ENCODE peak calls at places on chromosomes 1 and 21, in four cellular contexts. One of them, this sample, is unnamed.

GRCh38 chr1:48196168-48196716 is 26.3 kb upstream of the SLC5A9 start:
- DNase-seq in nephron progenitor cell: no peak
- DNase-seq in foreskin fibroblast: no peak
- DNase-seq in A549: no peak
- DNase-seq in this sample: no peak

GRCh38 chr1:52345252-52345651 is 20.8 kb downstream of the CC2D1B start:
- DNase-seq in nephron progenitor cell: no peak
- DNase-seq in foreskin fibroblast: no peak
- DNase-seq in A549: no peak
- DNase-seq in this sample: no peak

GRCh38 chr1:242673652-242674051 is 149.2 kb upstream of the PLD5 start:
- DNase-seq in nephron progenitor cell: no peak
- DNase-seq in foreskin fibroblast: no peak
- DNase-seq in A549: no peak
- DNase-seq in this sample: no peak

GRCh38 chr1:82836246-82836645 is 1035.5 kb downstream of the ADGRL2 start:
- DNase-seq in A549: no peak
- DNase-seq in nephron progenitor cell: no peak
- DNase-seq in foreskin fibroblast: no peak
- DNase-seq in this sample: no peak

GRCh38 chr1:209780276-209780675 is 4.1 kb downstream of the C1orf74 start:
- DNase-seq in foreskin fibroblast: no peak
- DNase-seq in nephron progenitor cell: no peak
- DNase-seq in A549: no peak
- DNase-seq in this sample: no peak

GRCh38 chr1:35454175-35454574 is 103.0 kb downstream of the KIAA0319L start:
- DNase-seq in foreskin fibroblast: no peak
- DNase-seq in A549: no peak
- DNase-seq in nephron progenitor cell: no peak
- DNase-seq in this sample: no peak

GRCh38 chr1:240210026-240210425 is 118.3 kb downstream of the FMN2 start:
- DNase-seq in A549: no peak
- DNase-seq in nephron progenitor cell: no peak
- DNase-seq in foreskin fibroblast: no peak
- DNase-seq in this sample: no peak

GRCh38 chr1:61055110-61055614 is 27.2 kb upstream of the NFIA start:
- DNase-seq in A549: no peak
- DNase-seq in foreskin fibroblast: no peak
- DNase-seq in nephron progenitor cell: no peak
- DNase-seq in this sample: no peak

GRCh38 chr1:20584890-20585289 is 4.0 kb upstream of the CDA start:
- DNase-seq in nephron progenitor cell: no peak
- DNase-seq in A549: no peak
- DNase-seq in foreskin fibroblast: no peak
- DNase-seq in this sample: no peak

GRCh38 chr1:115193026-115193425 is 103.7 kb upstream of the TSPAN2 start:
- DNase-seq in A549: no peak
- DNase-seq in foreskin fibroblast: no peak
- DNase-seq in nephron progenitor cell: no peak
- DNase-seq in this sample: no peak

GRCh38 chr1:108327534-108328462 is 83.9 kb upstream of the NBPF4 start:
- DNase-seq in foreskin fibroblast: no peak
- DNase-seq in A549: no peak
- DNase-seq in nephron progenitor cell: peak
- DNase-seq in this sample: no peak

GRCh38 chr1:178530520-178530919 is 17.6 kb downstream of the TEX35 start:
- DNase-seq in foreskin fibroblast: no peak
- DNase-seq in nephron progenitor cell: no peak
- DNase-seq in A549: no peak
- DNase-seq in this sample: no peak

GRCh38 chr1:90726716-90727480 is 9.8 kb upstream of the BARHL2 start:
- DNase-seq in nephron progenitor cell: no peak
- DNase-seq in A549: no peak
- DNase-seq in foreskin fibroblast: no peak
- DNase-seq in this sample: no peak

GRCh38 chr1:235918032-235918431 is 51.3 kb upstream of the LYST start:
- DNase-seq in foreskin fibroblast: no peak
- DNase-seq in nephron progenitor cell: no peak
- DNase-seq in A549: no peak
- DNase-seq in this sample: no peak

GRCh38 chr1:228212415-228212965 is 4.6 kb downstream of the OBSCN start:
- DNase-seq in A549: no peak
- DNase-seq in foreskin fibroblast: no peak
- DNase-seq in nephron progenitor cell: no peak
- DNase-seq in this sample: no peak

GRCh38 chr1:109803901-109804331 is 40.2 kb upstream of the EPS8L3 start:
- DNase-seq in nephron progenitor cell: no peak
- DNase-seq in A549: no peak
- DNase-seq in foreskin fibroblast: no peak
- DNase-seq in this sample: no peak

GRCh38 chr1:157240495-157241184 is 102.4 kb upstream of the ETV3 start:
- DNase-seq in A549: no peak
- DNase-seq in nephron progenitor cell: no peak
- DNase-seq in foreskin fibroblast: no peak
- DNase-seq in this sample: no peak

GRCh38 chr1:46595127-46595526 is 8.9 kb downstream of the MKNK1 start:
- DNase-seq in A549: no peak
- DNase-seq in foreskin fibroblast: no peak
- DNase-seq in nephron progenitor cell: no peak
- DNase-seq in this sample: no peak

GRCh38 chr1:39269791-39270342 is 65.4 kb downstream of the MACF1 start:
- DNase-seq in nephron progenitor cell: no peak
- DNase-seq in A549: no peak
- DNase-seq in foreskin fibroblast: peak
- DNase-seq in this sample: peak

GRCh38 chr1:109783436-109783835 is 19.7 kb upstream of the EPS8L3 start:
- DNase-seq in foreskin fibroblast: peak
- DNase-seq in nephron progenitor cell: peak
- DNase-seq in A549: peak
- DNase-seq in this sample: no peak

GRCh38 chr1:159008744-159009188 is 941 bp upstream of the IFI16 start:
- DNase-seq in A549: no peak
- DNase-seq in nephron progenitor cell: no peak
- DNase-seq in foreskin fibroblast: peak
- DNase-seq in this sample: no peak

DNA sequence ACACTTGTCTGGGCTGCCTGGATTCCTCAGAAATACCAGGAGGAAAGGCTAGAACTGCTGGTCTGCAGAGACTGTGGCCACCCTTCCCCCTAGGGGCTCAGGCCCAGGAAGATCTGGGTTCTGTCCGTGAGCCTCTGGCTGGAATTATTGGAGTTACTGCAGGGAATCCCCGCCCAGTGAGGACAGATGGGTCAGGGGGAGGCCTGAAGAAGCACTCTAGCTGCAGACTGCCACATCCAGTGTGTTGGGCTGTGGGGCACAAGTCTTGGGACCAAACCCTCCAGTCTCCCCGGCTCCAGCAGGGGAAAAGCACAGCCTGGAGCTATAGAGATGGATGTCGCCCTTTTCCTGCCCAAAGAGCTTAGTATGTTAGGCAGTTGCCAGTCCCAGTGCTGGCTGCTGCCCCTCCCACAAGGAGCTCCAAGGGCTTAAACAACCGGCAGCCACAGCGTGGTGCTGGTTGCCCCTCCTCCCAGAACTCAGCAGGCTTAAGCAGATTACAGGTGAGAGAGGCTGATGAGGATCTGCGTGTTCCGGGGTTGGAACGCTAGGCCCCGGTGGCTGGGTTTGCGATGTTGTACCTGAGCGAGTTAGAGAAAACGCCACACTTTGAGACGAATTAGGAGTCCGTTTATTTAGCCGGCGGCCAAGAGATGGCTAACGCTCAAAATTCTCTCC is 255.5 kb upstream of the LRRC7 start:
- DNase-seq in A549: no peak
- DNase-seq in nephron progenitor cell: no peak
- DNase-seq in foreskin fibroblast: no peak
- DNase-seq in this sample: no peak
- TF ChIP-seq CTCF in A549: no peak
- TF ChIP-seq CTCF in nephron progenitor cell: no peak
- TF ChIP-seq CTCF in foreskin fibroblast: no peak
- TF ChIP-seq CTCF in this sample: no peak

DNA sequence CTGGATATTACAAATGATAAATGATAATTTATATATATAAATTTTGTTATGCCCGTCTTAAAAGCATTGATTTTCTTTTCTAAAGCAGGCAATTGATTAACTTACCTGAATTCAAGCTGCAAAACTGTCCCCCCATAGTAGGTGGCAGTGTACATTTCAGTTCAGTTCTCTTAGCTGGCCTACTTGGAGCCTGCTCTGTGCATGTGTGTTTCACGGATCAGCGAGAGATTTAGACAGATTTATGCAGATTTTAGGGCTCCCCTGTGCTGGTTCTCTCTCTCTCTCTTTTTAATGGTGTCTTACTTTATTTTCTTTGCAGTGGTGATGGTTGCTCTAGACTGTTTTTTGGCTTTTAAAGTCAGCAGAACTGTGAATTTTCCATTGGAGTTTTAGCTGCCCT is 30.7 kb downstream of the CLIC4 start:
- DNase-seq in nephron progenitor cell: peak
- DNase-seq in A549: no peak
- DNase-seq in foreskin fibroblast: no peak
- DNase-seq in this sample: no peak
- TF ChIP-seq CTCF in nephron progenitor cell: no peak
- TF ChIP-seq CTCF in A549: no peak
- TF ChIP-seq CTCF in foreskin fibroblast: no peak
- TF ChIP-seq CTCF in this sample: no peak

GRCh38 chr1:8409107-8409506 is 91.2 kb downstream of the SLC45A1 start:
- DNase-seq in nephron progenitor cell: peak
- DNase-seq in A549: no peak
- DNase-seq in foreskin fibroblast: peak
- DNase-seq in this sample: no peak
- TF ChIP-seq CTCF in nephron progenitor cell: peak
- TF ChIP-seq CTCF in A549: peak
- TF ChIP-seq CTCF in foreskin fibroblast: peak
- TF ChIP-seq CTCF in this sample: no peak

GRCh38 chr21:39175154-39175553 is 8.1 kb downstream of the PSMG1 start:
- DNase-seq in nephron progenitor cell: no peak
- DNase-seq in foreskin fibroblast: no peak
- DNase-seq in A549: no peak
- DNase-seq in this sample: no peak
- TF ChIP-seq CTCF in nephron progenitor cell: peak
- TF ChIP-seq CTCF in foreskin fibroblast: peak
- TF ChIP-seq CTCF in A549: peak
- TF ChIP-seq CTCF in this sample: no peak

GRCh38 chr1:195721210-195721971 is 886.8 kb downstream of the KCNT2 start:
- DNase-seq in nephron progenitor cell: no peak
- DNase-seq in A549: no peak
- DNase-seq in foreskin fibroblast: no peak
- DNase-seq in this sample: no peak

GRCh38 chr1:195714248-195714647 is 894.0 kb downstream of the KCNT2 start:
- DNase-seq in foreskin fibroblast: peak
- DNase-seq in A549: no peak
- DNase-seq in nephron progenitor cell: no peak
- DNase-seq in this sample: no peak

GRCh38 chr1:195715652-195716051 is 892.6 kb downstream of the KCNT2 start:
- DNase-seq in A549: no peak
- DNase-seq in nephron progenitor cell: no peak
- DNase-seq in foreskin fibroblast: no peak
- DNase-seq in this sample: no peak

GRCh38 chr1:195717651-195718050 is 890.6 kb downstream of the KCNT2 start:
- DNase-seq in A549: peak
- DNase-seq in foreskin fibroblast: peak
- DNase-seq in nephron progenitor cell: no peak
- DNase-seq in this sample: no peak
- TF ChIP-seq CTCF in A549: peak
- TF ChIP-seq CTCF in foreskin fibroblast: peak
- TF ChIP-seq CTCF in nephron progenitor cell: no peak
- TF ChIP-seq CTCF in this sample: no peak

DNA sequence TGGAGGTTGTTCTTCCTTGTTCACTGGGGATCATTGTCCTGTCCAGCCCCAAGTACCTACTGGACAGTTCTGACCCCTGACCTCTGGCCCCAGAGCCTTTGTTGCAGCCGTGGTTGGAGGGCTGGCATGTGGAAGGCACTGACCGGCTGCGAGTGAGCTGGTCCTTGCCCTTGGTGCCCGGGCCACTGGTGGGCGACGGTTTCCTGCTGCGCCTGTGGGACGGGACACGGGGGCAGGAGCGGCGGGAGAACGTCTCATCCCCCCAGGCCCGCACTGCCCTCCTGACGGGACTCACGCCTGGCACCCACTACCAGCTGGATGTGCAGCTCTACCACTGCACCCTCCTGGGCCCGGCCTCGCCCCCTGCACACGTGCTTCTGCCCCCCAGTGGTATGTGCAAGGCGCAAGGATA is 11.4 kb downstream of the TIE1 start:
- DNase-seq in nephron progenitor cell: no peak
- DNase-seq in A549: no peak
- DNase-seq in foreskin fibroblast: no peak
- DNase-seq in this sample: no peak
- TF ChIP-seq CTCF in nephron progenitor cell: no peak
- TF ChIP-seq CTCF in A549: no peak
- TF ChIP-seq CTCF in foreskin fibroblast: no peak
- TF ChIP-seq CTCF in this sample: no peak

GRCh38 chr1:18948913-18949688 is 7.4 kb downstream of the IFFO2 start:
- DNase-seq in nephron progenitor cell: peak
- DNase-seq in foreskin fibroblast: peak
- DNase-seq in A549: no peak
- DNase-seq in this sample: no peak

GRCh38 chr1:18950415-18951026 is 6.0 kb downstream of the IFFO2 start:
- DNase-seq in A549: no peak
- DNase-seq in foreskin fibroblast: no peak
- DNase-seq in nephron progenitor cell: no peak
- DNase-seq in this sample: peak

GRCh38 chr1:18951416-18951815 is 5.1 kb downstream of the IFFO2 start:
- DNase-seq in foreskin fibroblast: no peak
- DNase-seq in nephron progenitor cell: no peak
- DNase-seq in A549: no peak
- DNase-seq in this sample: peak

GRCh38 chr1:18948048-18948912 is 8.2 kb downstream of the IFFO2 start:
- DNase-seq in nephron progenitor cell: no peak
- DNase-seq in foreskin fibroblast: peak
- DNase-seq in A549: no peak
- DNase-seq in this sample: no peak

GRCh38 chr1:18949689-18950414 is 6.6 kb downstream of the IFFO2 start:
- DNase-seq in foreskin fibroblast: no peak
- DNase-seq in nephron progenitor cell: peak
- DNase-seq in A549: no peak
- DNase-seq in this sample: no peak
- TF ChIP-seq CTCF in foreskin fibroblast: no peak
- TF ChIP-seq CTCF in nephron progenitor cell: no peak
- TF ChIP-seq CTCF in A549: no peak
- TF ChIP-seq CTCF in this sample: no peak

This sample was measured in activated B cell treated with CpG ODN at 0.5 μM for 24 hours.